ENCODE peak calls at places on chromosomes 7 and 10, in six cellular contexts. O is sciatic nerve, L is cerebellar nuclear complex, Z is aorta, X is occipital lobe, M is substantia nigra. P is an unnamed sample.

GRCh38 chr10:17693009-17693408 is 49.1 kb downstream of the STAM start:
- DNase-seq in O (no peak), L (no peak), Z (no peak), X (no peak), M (no peak), P (no peak)

GRCh38 chr7:106047818-106048490 is 64.2 kb downstream of the SYPL1 start:
- DNase-seq in O (no peak), L (no peak), Z (no peak), X (no peak), M (no peak), P (no peak)

GRCh38 chr7:21113609-21114416 is 314.1 kb upstream of the SP4 start:
- DNase-seq in O (no peak), L (no peak), Z (no peak), X (no peak), M (no peak), P (no peak)

GRCh38 chr10:110392121-110392859 is 87.6 kb upstream of the SMNDC1 start:
- DNase-seq in O (no peak), L (no peak), Z (no peak), X (no peak), M (no peak), P (no peak)

GRCh38 chr10:42942279-42942932 is 134.5 kb upstream of the RET start:
- DNase-seq in O (peak), L (no peak), Z (no peak), X (no peak), M (no peak), P (peak)

GRCh38 chr10:98267894-98268693 is at the start of gene LOXL4:
- DNase-seq in O (peak), L (no peak), Z (no peak), X (no peak), M (no peak), P (no peak)

GRCh38 chr7:17289074-17289665 is 9.3 kb upstream of the AHR start:
- DNase-seq in O (no peak), L (no peak), Z (peak), X (no peak), M (no peak), P (no peak)

GRCh38 chr10:83007521-83007920 is 1131.8 kb upstream of the GHITM start:
- DNase-seq in O (no peak), L (no peak), Z (no peak), X (no peak), M (no peak), P (no peak)

GRCh38 chr10:36462194-36462593 is 663.2 kb upstream of the ANKRD30A start:
- DNase-seq in O (no peak), L (no peak), Z (no peak), X (no peak), M (no peak), P (no peak)

GRCh38 chr10:5976689-5977470 is 463 bp downstream of the IL15RA start:
- DNase-seq in O (no peak), L (no peak), Z (peak), X (peak), M (no peak), P (peak)

GRCh38 chr10:32948451-32948850 is 9.6 kb downstream of the ITGB1 start:
- DNase-seq in O (no peak), L (no peak), Z (no peak), X (no peak), M (no peak), P (no peak)

GRCh38 chr7:150385240-150385830 is 6.2 kb downstream of the ZNF775 start:
- DNase-seq in O (no peak), L (no peak), Z (peak), X (no peak), M (no peak), P (no peak)

GRCh38 chr10:122510326-122510725 is 49.0 kb downstream of the HTRA1 start:
- DNase-seq in O (no peak), L (no peak), Z (no peak), X (no peak), M (no peak), P (peak)

P was measured in ELF-1.